ENCODE peak calls at places on chromosomes 7 and 10, in seven cellular contexts. J is AG04450, O is sciatic nerve, Z is left cardiac atrium, H is T-helper 9 cell, K is IMR-90, X is Calu3. F is an unnamed sample.

GRCh38 chr10:77004917-77005564 is 632.6 kb downstream of the KCNMA1 start:
- DNase-seq in O (no peak), Z (no peak), H (no peak), X (peak; percentile 47), K (peak; percentile 58), J (peak; percentile 37), F (no peak)

GRCh38 chr10:62853710-62854109 is 37.5 kb upstream of the EGR2 start:
- DNase-seq in O (no peak), K (no peak), X (no peak), J (no peak), Z (no peak), H (no peak), F (no peak)

GRCh38 chr7:45267262-45267661 is 109.7 kb downstream of the RAMP3 start:
- DNase-seq in H (no peak), X (no peak), O (no peak), K (peak; percentile 4), J (no peak), Z (no peak), F (no peak)

GRCh38 chr7:145511014-145511413 is 605.6 kb upstream of the CNTNAP2 start:
- DNase-seq in X (no peak), J (no peak), H (no peak), Z (no peak), K (no peak), O (no peak), F (no peak)

GRCh38 chr10:123013456-123014419 is 4.9 kb downstream of the ACADSB start:
- DNase-seq in O (no peak), H (no peak), K (no peak), J (no peak), X (no peak), Z (no peak), F (no peak)

GRCh38 chr10:76282122-76283030 is 851.0 kb downstream of the LRMDA start:
- DNase-seq in Z (no peak), J (peak; percentile 65), K (peak; percentile 69), O (no peak), H (no peak), X (no peak), F (no peak)

GRCh38 chr10:87771871-87772500 is 46.0 kb downstream of the ATAD1 start:
- DNase-seq in X (no peak), Z (no peak), H (no peak), J (no peak), K (peak; percentile 20), O (no peak), F (no peak)

GRCh38 chr10:128337860-128338378 is 211.7 kb upstream of the MKI67 start:
- DNase-seq in X (no peak), Z (peak; percentile 37), H (no peak), K (no peak), O (peak; percentile 73), J (no peak), F (no peak)

GRCh38 chr10:14244147-14244546 is 86.6 kb downstream of the FRMD4A start:
- DNase-seq in Z (no peak), H (no peak), O (no peak), J (no peak), X (peak; percentile 18), K (peak; percentile 7), F (no peak)

GRCh38 chr10:35423505-35424306 is 87.4 kb downstream of the CCNY start:
- DNase-seq in J (no peak), Z (no peak), H (no peak), O (no peak), K (peak; percentile 79), X (no peak), F (no peak)

GRCh38 chr10:95278061-95278988 is 12.5 kb downstream of the PDLIM1 start:
- DNase-seq in J (no peak), X (no peak), K (peak; percentile 73), O (no peak), H (no peak), Z (no peak), F (no peak)

GRCh38 chr7:42790196-42790595 is 121.7 kb downstream of the C7orf25 start:
- DNase-seq in H (no peak), Z (no peak), O (no peak), X (no peak), K (peak; percentile 2), J (no peak), F (no peak)

GRCh38 chr10:117496031-117496430 is 46.5 kb upstream of the EMX2 start:
- DNase-seq in Z (no peak), H (no peak), O (no peak), J (no peak), X (no peak), K (no peak), F (no peak)

GRCh38 chr10:132113206-132113605 is 47.5 kb downstream of the JAKMIP3 start:
- DNase-seq in K (no peak), H (no peak), J (no peak), Z (peak; percentile 7), O (no peak), X (no peak), F (no peak)

GRCh38 chr7:30743371-30744074 is 8.4 kb upstream of the INMT start:
- DNase-seq in X (peak; percentile 49), H (no peak), J (no peak), O (no peak), K (peak; percentile 35), Z (peak; percentile 55), F (no peak)

GRCh38 chr7:82255706-82256105 is 187.9 kb downstream of the CACNA2D1 start:
- DNase-seq in O (no peak), K (no peak), X (no peak), H (no peak), Z (no peak), J (no peak), F (no peak)

GRCh38 chr10:121524138-121524817 is 74.0 kb downstream of the FGFR2 start:
- DNase-seq in J (no peak), K (no peak), X (no peak), O (no peak), H (no peak), Z (no peak), F (no peak)

GRCh38 chr7:81903115-81903514 is 133.3 kb upstream of the HGF start:
- DNase-seq in H (no peak), O (no peak), J (no peak), K (peak; percentile 10), X (no peak), Z (no peak), F (no peak)

GRCh38 chr7:117169907-117170306 is 153.0 kb downstream of the WNT2 start:
- DNase-seq in H (no peak), Z (no peak), J (no peak), X (peak; percentile 68), K (no peak), O (no peak), F (no peak)